ENCODE peak calls at places on chromosomes 11 and 22, in nine cellular contexts. V, G, P, H, S, A, R, T and K are unnamed samples.

GRCh38 chr11:103779054-103779453 is 257.4 kb upstream of the DDI1 start:
- DNase-seq in R (no peak), P (no peak), V (no peak), T (no peak), G (no peak), A (no peak), H (no peak), S (no peak), K (no peak)

GRCh38 chr11:86374586-86374985 is at the start of gene CCDC81:
- DNase-seq in R (no peak), A (no peak), H (no peak), T (peak; percentile 70), V (no peak), P (no peak), S (no peak), G (no peak), K (no peak)

GRCh38 chr11:25733777-25734176 is 598.2 kb upstream of the ANO3 start:
- DNase-seq in G (no peak), T (no peak), R (no peak), H (no peak), S (no peak), V (peak; percentile 25), A (no peak), P (no peak), K (no peak)

GRCh38 chr11:36010010-36010740 is 66.3 kb downstream of the LDLRAD3 start:
- DNase-seq in A (no peak), V (no peak), T (no peak), H (no peak), S (peak; percentile 41), G (no peak), P (no peak), R (peak; percentile 57), K (no peak)

GRCh38 chr11:114379394-114380069 is 20.8 kb downstream of the C11orf71 start:
- DNase-seq in R (no peak), V (no peak), P (no peak), T (no peak), A (no peak), G (no peak), S (no peak), H (no peak), K (no peak)

GRCh38 chr11:123640677-123641494 is 13.5 kb downstream of the SCN3B start:
- DNase-seq in A (peak; percentile 4), R (peak; percentile 17), G (no peak), H (peak; percentile 73), V (peak; percentile 61), P (peak; percentile 38), S (peak; percentile 5), T (peak; percentile 86), K (peak; percentile 34)

GRCh38 chr22:30025187-30025586 is 55.1 kb upstream of the HORMAD2 start:
- DNase-seq in H (no peak), T (no peak), A (no peak), P (no peak), V (no peak), G (no peak), R (no peak), S (no peak), K (no peak)

GRCh38 chr11:10263929-10264328 is 30.1 kb downstream of the SBF2 start:
- DNase-seq in S (no peak), H (no peak), P (no peak), A (peak; percentile 11), R (peak; percentile 85), V (peak; percentile 75), G (no peak), T (no peak), K (peak; percentile 13)

GRCh38 chr11:64571410-64572091 is 19.5 kb upstream of the SLC22A12 start:
- DNase-seq in R (no peak), H (no peak), V (no peak), A (no peak), P (no peak), T (peak; percentile 55), S (no peak), G (no peak), K (no peak)